ENCODE peak calls at places on chromosomes 11 and 22, in seven cellular contexts. Q, V, T, Z, W, R and X are unnamed samples.

GRCh38 chr11:102007567-102008437 is 39.4 kb upstream of the CFAP300 start:
- DNase-seq in W (no peak), Q (no peak), Z (peak), T (no peak), R (no peak), V (no peak), X (peak)

GRCh38 chr11:83088965-83089364 is 17.3 kb upstream of the RAB30 start:
- DNase-seq in Q (no peak), T (no peak), V (no peak), R (no peak), Z (peak), W (no peak), X (no peak)

GRCh38 chr22:42343551-42344081 is 73.2 kb upstream of the TCF20 start:
- DNase-seq in R (no peak), Q (no peak), Z (peak), V (no peak), W (peak), T (peak), X (no peak)

GRCh38 chr11:45158210-45158644 is 11.8 kb downstream of the PRDM11 start:
- DNase-seq in V (no peak), T (no peak), Q (no peak), R (no peak), Z (no peak), W (no peak), X (no peak)

GRCh38 chr22:24855794-24856193 is 49.8 kb downstream of the SGSM1 start:
- DNase-seq in W (no peak), V (no peak), Z (no peak), T (no peak), Q (no peak), R (no peak), X (no peak)

GRCh38 chr22:48919187-48919590 is 908.5 kb downstream of the BRD1 start:
- DNase-seq in T (peak), Z (no peak), W (no peak), V (no peak), R (no peak), Q (no peak), X (no peak)

GRCh38 chr22:40472036-40472435 is 101.6 kb downstream of the SGSM3 start:
- DNase-seq in T (no peak), W (no peak), R (no peak), Z (no peak), Q (no peak), V (no peak), X (no peak)

GRCh38 chr22:42745118-42745517 is 24.4 kb upstream of the A4GALT start:
- DNase-seq in V (no peak), T (no peak), R (no peak), W (no peak), Z (peak), Q (no peak), X (no peak)

GRCh38 chr11:109040303-109040702 is 375.4 kb downstream of the DDX10 start:
- DNase-seq in V (no peak), W (no peak), Q (no peak), Z (peak), T (peak), R (no peak), X (no peak)

GRCh38 chr11:121553806-121554205 is 101.0 kb upstream of the SORL1-AS1 start:
- DNase-seq in T (no peak), W (no peak), Q (no peak), V (no peak), Z (no peak), R (no peak), X (no peak)

GRCh38 chr11:47943721-47944554 is 36.4 kb upstream of the PTPRJ start:
- DNase-seq in W (no peak), R (no peak), Z (no peak), Q (no peak), V (no peak), T (no peak), X (no peak)

GRCh38 chr11:44950036-44950624 is 553 bp downstream of the TP53I11 start:
- DNase-seq in Q (no peak), Z (no peak), T (no peak), R (no peak), V (no peak), W (peak), X (no peak)

GRCh38 chr22:34946339-34946985 is 119.5 kb upstream of the ISX start:
- DNase-seq in Q (no peak), V (no peak), T (no peak), R (no peak), W (no peak), Z (no peak), X (no peak)

GRCh38 chr11:114150671-114151070 is 91.2 kb downstream of the ZBTB16 start:
- DNase-seq in W (no peak), Q (no peak), R (no peak), V (no peak), Z (no peak), T (no peak), X (no peak)

GRCh38 chr11:75576445-75577049 is 14.5 kb downstream of the SERPINH1 start:
- DNase-seq in W (no peak), V (no peak), R (no peak), Q (no peak), T (no peak), Z (peak), X (no peak)

GRCh38 chr11:110984147-110984546 is 261.4 kb upstream of the POU2AF2 start:
- DNase-seq in R (no peak), W (no peak), Z (no peak), V (no peak), T (no peak), Q (no peak), X (no peak)

GRCh38 chr11:103035216-103035615 is 56.7 kb downstream of the DCUN1D5 start:
- DNase-seq in Z (no peak), Q (no peak), T (no peak), W (no peak), R (no peak), V (no peak), X (no peak)

GRCh38 chr11:17343907-17344306 is 7.7 kb upstream of the NCR3LG1 start:
- DNase-seq in V (no peak), W (peak), T (no peak), Z (no peak), R (peak), Q (no peak), X (peak)

GRCh38 chr11:118984825-118985224 is 13.1 kb upstream of the CENATAC start:
- DNase-seq in Q (no peak), R (no peak), W (no peak), V (no peak), T (no peak), Z (no peak), X (no peak)

GRCh38 chr22:42930810-42931420 is 73.8 kb upstream of the ARFGAP3 start:
- DNase-seq in T (no peak), W (no peak), Q (no peak), Z (peak), R (no peak), V (no peak), X (no peak)

GRCh38 chr22:26617251-26618199 is at the start of gene CRYBB1:
- DNase-seq in Q (no peak), W (no peak), V (no peak), R (no peak), T (no peak), Z (no peak), X (no peak)

GRCh38 chr22:20437253-20438065 is at the start of gene SCARF2:
- DNase-seq in R (no peak), V (no peak), Q (no peak), Z (peak), T (peak), W (no peak), X (peak)

GRCh38 chr11:66136752-66137123 is 66.7 kb downstream of the PACS1 start:
- DNase-seq in Q (no peak), R (no peak), Z (no peak), T (no peak), V (no peak), W (no peak), X (no peak)

GRCh38 chr22:27149886-27150529 is 492.6 kb downstream of the MIAT start:
- DNase-seq in T (no peak), R (no peak), V (no peak), Q (no peak), W (no peak), Z (no peak), X (no peak)

GRCh38 chr11:111775024-111775710 is 9.0 kb upstream of the PPP2R1B start:
- DNase-seq in Q (no peak), R (no peak), W (no peak), Z (no peak), V (no peak), T (no peak), X (no peak)